ENCODE peak calls at places on chromosomes 3 and 15, in six cellular contexts. C is tibial nerve, L is SK-N-SH, R is fibroblast of lung, M is PC-3, T is breast epithelium. W is an unnamed sample.
A peak's percentile ranks its signal among the peaks of the same experiment; 100 is the strongest.

GRCh38 chr15:55915876-55916567 is 77.4 kb downstream of the NEDD4 start:
- DNase-seq in C (no peak), L (no peak), R (peak; percentile 37), M (no peak), T (no peak), W (no peak)

GRCh38 chr3:175212896-175213295 is 353.8 kb downstream of the NAALADL2 start:
- DNase-seq in C (no peak), L (no peak), R (peak; percentile 53), M (peak; percentile 54), T (no peak), W (no peak)

GRCh38 chr15:96324192-96324895 is 6.2 kb upstream of the NR2F2 start:
- DNase-seq in C (peak; percentile 71), L (no peak), R (peak; percentile 65), M (peak; percentile 53), T (no peak), W (no peak)

GRCh38 chr3:12317914-12318313 is 29.0 kb downstream of the PPARG start:
- DNase-seq in C (no peak), L (no peak), R (no peak), M (no peak), T (no peak), W (no peak)

GRCh38 chr3:130093741-130094391 is 12.2 kb downstream of the ALG1L2 start:
- DNase-seq in C (peak; percentile 7), L (no peak), R (no peak), M (no peak), T (no peak), W (no peak)

GRCh38 chr3:135166266-135166825 is 371.3 kb downstream of the EPHB1 start:
- DNase-seq in C (no peak), L (no peak), R (no peak), M (no peak), T (no peak), W (no peak)

GRCh38 chr15:60585743-60586708 is 107.1 kb upstream of the ICE2 start:
- DNase-seq in C (peak; percentile 83), L (peak; percentile 66), R (peak; percentile 82), M (peak; percentile 74), T (peak; percentile 35), W (peak; percentile 73)

GRCh38 chr15:82414536-82415191 is 15.0 kb upstream of the GOLGA6L9 start:
- DNase-seq in C (no peak), L (no peak), R (peak; percentile 55), M (peak; percentile 3), T (no peak), W (peak; percentile 5)

GRCh38 chr3:125634346-125634964 is 39.2 kb upstream of the OSBPL11 start:
- DNase-seq in C (no peak), L (no peak), R (no peak), M (no peak), T (no peak), W (no peak)

GRCh38 chr15:61921093-61921492 is 139.2 kb downstream of the VPS13C start:
- DNase-seq in C (no peak), L (no peak), R (no peak), M (peak; percentile 36), T (no peak), W (no peak)

GRCh38 chr3:27046346-27046745 is 322.8 kb downstream of the NEK10 start:
- DNase-seq in C (no peak), L (no peak), R (no peak), M (no peak), T (no peak), W (no peak)

GRCh38 chr3:132535575-132536441 is 61.3 kb upstream of the ACKR4 start:
- DNase-seq in C (peak; percentile 82), L (peak; percentile 52), R (peak; percentile 92), M (peak; percentile 71), T (peak; percentile 38), W (peak; percentile 77)

GRCh38 chr3:111227216-111227615 is 155.6 kb downstream of the NECTIN3 start:
- DNase-seq in C (no peak), L (no peak), R (peak; percentile 76), M (peak; percentile 73), T (no peak), W (no peak)

GRCh38 chr15:25068696-25069095 is 113.9 kb downstream of the SNRPN start:
- DNase-seq in C (no peak), L (no peak), R (no peak), M (no peak), T (no peak), W (no peak)

GRCh38 chr3:133644768-133645167 is 17.0 kb downstream of the TOPBP1 start:
- DNase-seq in C (no peak), L (no peak), R (peak; percentile 85), M (peak; percentile 85), T (no peak), W (no peak)

GRCh38 chr3:5022966-5023776 is 43.9 kb downstream of the BHLHE40 start:
- DNase-seq in C (no peak), L (no peak), R (peak; percentile 92), M (peak; percentile 98), T (peak; percentile 81), W (peak; percentile 82)

GRCh38 chr3:94115482-94115881 is 52.6 kb downstream of the NSUN3 start:
- DNase-seq in C (peak; percentile 23), L (peak; percentile 27), R (peak; percentile 41), M (peak; percentile 68), T (no peak), W (no peak)

GRCh38 chr3:113105980-113106379 is 105.4 kb upstream of the BOC start:
- DNase-seq in C (no peak), L (no peak), R (no peak), M (no peak), T (no peak), W (no peak)

GRCh38 chr3:24182756-24183155 is 237.7 kb downstream of the NR1D2 start:
- DNase-seq in C (no peak), L (no peak), R (no peak), M (no peak), T (no peak), W (no peak)

GRCh38 chr3:42056840-42057239 is 34.3 kb upstream of the TRAK1 start:
- DNase-seq in C (no peak), L (no peak), R (no peak), M (no peak), T (no peak), W (no peak)

GRCh38 chr3:23776352-23776891 is 29.3 kb upstream of the UBE2E1 start:
- DNase-seq in C (peak; percentile 28), L (no peak), R (peak; percentile 92), M (no peak), T (no peak), W (no peak)

GRCh38 chr3:192889694-192890093 is 28.0 kb downstream of the MB21D2 start:
- DNase-seq in C (no peak), L (no peak), R (no peak), M (no peak), T (no peak), W (no peak)
- H3K4me1 ChIP-seq in C (no peaks in the 10 kb centered on the region), L (peaks cover 60% of the 10 kb centered on the region), R (peaks cover 27% of the 10 kb centered on the region), M (peaks cover 86% of the 10 kb centered on the region), T (no peaks in the 10 kb centered on the region), W (peaks cover 11% of the 10 kb centered on the region)

GRCh38 chr3:49626796-49627195 is 47.4 kb upstream of the APEH start:
- DNase-seq in C (no peak), L (no peak), R (no peak), M (no peak), T (no peak), W (no peak)
- H3K27me3 ChIP-seq in C (no peaks in the 10 kb centered on the region), L (peaks cover 15% of the 10 kb centered on the region), R (peaks cover 25% of the 10 kb centered on the region), M (no peaks in the 10 kb centered on the region), T (no peaks in the 10 kb centered on the region), W (no peaks in the 10 kb centered on the region)

GRCh38 chr3:11060500-11061251 is 68.1 kb downstream of the SLC6A1 start:
- DNase-seq in C (peak; percentile 45), L (peak; percentile 89), R (peak; percentile 57), M (peak; percentile 83), T (peak; percentile 21), W (peak; percentile 44)

GRCh38 chr3:11059799-11060115 is 67.2 kb downstream of the SLC6A1 start:
- DNase-seq in C (no peak), L (no peak), R (no peak), M (no peak), T (no peak), W (no peak)

GRCh38 chr3:11057655-11058054 is 65.1 kb downstream of the SLC6A1 start:
- DNase-seq in C (no peak), L (no peak), R (no peak), M (no peak), T (no peak), W (no peak)

GRCh38 chr3:11059090-11059798 is 66.7 kb downstream of the SLC6A1 start:
- DNase-seq in C (peak; percentile 83), L (peak; percentile 83), R (peak; percentile 72), M (peak; percentile 88), T (no peak), W (peak; percentile 27)

GRCh38 chr3:11062704-11063103 is 70.2 kb downstream of the SLC6A1 start:
- DNase-seq in C (no peak), L (no peak), R (no peak), M (no peak), T (no peak), W (no peak)
- TF ChIP-seq CTCF in C (no peak), L (no peak), R (no peak), M (no peak), T (no peak), W (no peak)

GRCh38 chr3:14457999-14458398 is 55.6 kb downstream of the SLC6A6 start:
- DNase-seq in C (no peak), L (peak; percentile 50), R (no peak), M (no peak), T (no peak), W (no peak)
- H3K4me1 ChIP-seq in C (no peaks in the 10 kb centered on the region), L (peaks cover 18% of the 10 kb centered on the region), R (peaks cover 11% of the 10 kb centered on the region), M (peaks cover 24% of the 10 kb centered on the region), T (peaks cover 8% of the 10 kb centered on the region), W (peaks cover 73% of the 10 kb centered on the region)

W was measured in body of pancreas.